ENCODE peak calls at places on chromosomes 5 and 9, in six cellular contexts. M is activated T-helper 2 cell treated with anti-CD3 and anti-CD28 coated beads, Interferon-gamma antibody, Interleukin-2, Interleukin-4, amounts not matched to agents 10 μg/mL and 5 μg/mL and 100 μg/mL, durations not matched to agents 14 hours and 24 hours and 36 hours; E is germinal center; T is SK-MEL-5; H is non-pigmented ciliary epithelial cell; Y is naive thymus-derived CD8-positive, alpha-beta T cell. X is an unnamed sample.
A peak's percentile ranks its signal among the peaks of the same experiment; 100 is the strongest.

GRCh38 chr9:93081081-93081529 is 14.9 kb upstream of the CARD19 start:
- DNase-seq in H (no peak), T (no peak), M (no peak), Y (no peak), E (no peak), X (no peak)

GRCh38 chr5:113250341-113250953 is 184.3 kb downstream of the TSSK1B start:
- DNase-seq in H (peak; percentile 78), Y (no peak), E (no peak), T (no peak), M (no peak), X (no peak)

GRCh38 chr9:81113408-81114124 is 575.8 kb downstream of the TLE1 start:
- DNase-seq in Y (no peak), T (no peak), M (no peak), H (no peak), E (no peak), X (no peak)

GRCh38 chr5:146873186-146873917 is 5.2 kb downstream of the PPP2R2B start:
- DNase-seq in H (no peak), Y (no peak), E (no peak), T (no peak), M (no peak), X (no peak)

GRCh38 chr9:69936427-69936826 is 107.2 kb upstream of the MAMDC2 start:
- DNase-seq in M (no peak), E (no peak), T (no peak), H (peak; percentile 63), Y (no peak), X (peak; percentile 6)

GRCh38 chr5:30572279-30572678 is 621.2 kb upstream of the CDH6 start:
- DNase-seq in H (no peak), M (no peak), E (no peak), Y (no peak), T (no peak), X (no peak)

GRCh38 chr5:95725937-95726810 is 5.0 kb upstream of the RHOBTB3 start:
- DNase-seq in H (peak; percentile 43), T (no peak), E (no peak), Y (no peak), M (no peak), X (no peak)

GRCh38 chr5:27316283-27316675 is 277.9 kb upstream of the CDH9 start:
- DNase-seq in M (no peak), Y (no peak), H (peak; percentile 66), T (no peak), E (no peak), X (no peak)

GRCh38 chr9:124264812-124265211 is 7.1 kb downstream of the NEK6 start:
- DNase-seq in Y (no peak), E (peak; percentile 78), T (no peak), H (no peak), M (no peak), X (no peak)

GRCh38 chr5:65903581-65903980 is 22.8 kb upstream of the ERBIN start:
- DNase-seq in E (no peak), Y (no peak), T (peak; percentile 87), H (no peak), M (no peak), X (no peak)

GRCh38 chr9:35333551-35333950 is 156.4 kb upstream of the RUSC2 start:
- DNase-seq in Y (no peak), H (no peak), T (no peak), M (no peak), E (no peak), X (no peak)

GRCh38 chr9:76687861-76688374 is 76.3 kb upstream of the PCA3 start:
- DNase-seq in Y (no peak), H (peak; percentile 50), T (peak; percentile 24), E (no peak), M (no peak), X (no peak)

GRCh38 chr9:123567013-123567412 is 211.0 kb downstream of the CRB2 start:
- DNase-seq in Y (no peak), T (no peak), E (no peak), M (no peak), H (no peak), X (no peak)

GRCh38 chr9:137138701-137139467 is at the start of gene GRIN1:
- DNase-seq in Y (no peak), H (no peak), T (no peak), M (peak; percentile 44), E (peak; percentile 55), X (peak; percentile 58)

X was measured in A673.